ENCODE peak calls at places on chromosomes 7 and 10, in six cellular contexts. K is upper lobe of right lung, F is AG09309, W is endothelial cell of umbilical vein, J is adrenal gland, S is coronary artery. Y is an unnamed sample.

GRCh38 chr7:127683776-127684681 is 32.0 kb downstream of the SND1 start:
- DNase-seq in K (no peak), F (peak), W (peak), J (no peak), S (no peak), Y (no peak)

GRCh38 chr7:66732439-66732838 is 8.1 kb upstream of the RABGEF1 start:
- DNase-seq in K (no peak), F (no peak), W (no peak), J (no peak), S (no peak), Y (no peak)

GRCh38 chr7:11726251-11727155 is 105.5 kb downstream of the THSD7A start:
- DNase-seq in K (no peak), F (peak), W (no peak), J (no peak), S (no peak), Y (no peak)

GRCh38 chr7:77827999-77828398 is 29.4 kb downstream of the PHTF2 start:
- DNase-seq in K (no peak), F (no peak), W (no peak), J (no peak), S (no peak), Y (no peak)

GRCh38 chr7:15554081-15554480 is 7.7 kb downstream of the AGMO start:
- DNase-seq in K (no peak), F (no peak), W (peak), J (no peak), S (no peak), Y (no peak)

GRCh38 chr10:23120001-23120934 is 24.9 kb downstream of the MSRB2 start:
- DNase-seq in K (no peak), F (no peak), W (no peak), J (no peak), S (no peak), Y (no peak)

GRCh38 chr7:155169498-155170065 is 99.5 kb downstream of the HTR5A start:
- DNase-seq in K (peak), F (no peak), W (no peak), J (no peak), S (no peak), Y (no peak)

GRCh38 chr7:128791121-128791967 is 424 bp upstream of the CCDC136 start:
- DNase-seq in K (peak), F (no peak), W (peak), J (peak), S (no peak), Y (peak)

GRCh38 chr10:132146271-132146671 is 40.5 kb upstream of the DPYSL4 start:
- DNase-seq in K (peak), F (no peak), W (no peak), J (no peak), S (no peak), Y (no peak)

GRCh38 chr7:16634292-16634738 is 11.2 kb downstream of the ANKMY2 start:
- DNase-seq in K (no peak), F (no peak), W (no peak), J (no peak), S (no peak), Y (no peak)

GRCh38 chr10:29861811-29862505 is 197.4 kb downstream of the JCAD start:
- DNase-seq in K (no peak), F (peak), W (peak), J (no peak), S (no peak), Y (peak)

GRCh38 chr7:45598697-45599520 is 24.7 kb downstream of the ADCY1 start:
- DNase-seq in K (no peak), F (no peak), W (no peak), J (no peak), S (peak), Y (no peak)

GRCh38 chr10:21437770-21438382 is 87.6 kb downstream of the SKIDA1 start:
- DNase-seq in K (no peak), F (no peak), W (no peak), J (no peak), S (peak), Y (no peak)

GRCh38 chr7:147861058-147861716 is 729.4 kb upstream of the C7orf33 start:
- DNase-seq in K (no peak), F (peak), W (no peak), J (no peak), S (no peak), Y (no peak)

GRCh38 chr7:39651262-39651661 is 27.9 kb downstream of the RALA start:
- DNase-seq in K (no peak), F (peak), W (no peak), J (no peak), S (no peak), Y (no peak)

GRCh38 chr7:44184221-44184873 is 4.9 kb downstream of the GCK start:
- DNase-seq in K (peak), F (peak), W (peak), J (peak), S (no peak), Y (no peak)

GRCh38 chr7:4817178-4817905 is 41.9 kb downstream of the AP5Z1 start:
- DNase-seq in K (no peak), F (no peak), W (no peak), J (no peak), S (no peak), Y (no peak)

GRCh38 chr7:78492146-78492545 is 693.6 kb downstream of the PHTF2 start:
- DNase-seq in K (no peak), F (no peak), W (no peak), J (no peak), S (no peak), Y (no peak)

GRCh38 chr10:99520040-99520803 is 12.5 kb upstream of the NKX2-3 start:
- DNase-seq in K (no peak), F (no peak), W (no peak), J (no peak), S (no peak), Y (no peak)

GRCh38 chr10:131071721-131072120 is 239.8 kb downstream of the TCERG1L start:
- DNase-seq in K (peak), F (no peak), W (no peak), J (no peak), S (no peak), Y (no peak)

GRCh38 chr7:140400381-140400780 is 2.1 kb upstream of the SLC37A3 start:
- DNase-seq in K (no peak), F (no peak), W (peak), J (no peak), S (no peak), Y (no peak)

GRCh38 chr7:112449353-112449752 is 907 bp upstream of the IFRD1 start:
- DNase-seq in K (no peak), F (no peak), W (peak), J (peak), S (no peak), Y (peak)

GRCh38 chr7:57642730-57643129 is 192.8 kb downstream of the ZNF716 start:
- DNase-seq in K (no peak), F (no peak), W (no peak), J (no peak), S (no peak), Y (no peak)

GRCh38 chr7:135575296-135575695 is 17.6 kb downstream of the NUP205 start:
- DNase-seq in K (no peak), F (no peak), W (no peak), J (no peak), S (no peak), Y (no peak)

GRCh38 chr10:84762754-84763394 is 434.5 kb downstream of the CCSER2 start:
- DNase-seq in K (no peak), F (no peak), W (no peak), J (no peak), S (no peak), Y (no peak)

GRCh38 chr7:16670021-16670420 is 24.0 kb downstream of the BZW2 start:
- DNase-seq in K (no peak), F (peak), W (no peak), J (no peak), S (no peak), Y (no peak)

GRCh38 chr10:7866191-7866590 is 47.9 kb downstream of the TAF3 start:
- DNase-seq in K (no peak), F (no peak), W (no peak), J (no peak), S (no peak), Y (no peak)

GRCh38 chr10:130136214-130137076 is at the start of gene GLRX3:
- DNase-seq in K (peak), F (peak), W (peak), J (peak), S (peak), Y (peak)

GRCh38 chr7:130938661-130939060 is 204.7 kb upstream of the KLF14 start:
- DNase-seq in K (no peak), F (no peak), W (no peak), J (no peak), S (no peak), Y (no peak)

GRCh38 chr7:17617857-17618651 is 319.6 kb downstream of the AHR start:
- DNase-seq in K (no peak), F (no peak), W (no peak), J (no peak), S (no peak), Y (no peak)

GRCh38 chr7:85529831-85530230 is 343.0 kb upstream of the SEMA3D start:
- DNase-seq in K (no peak), F (peak), W (peak), J (no peak), S (no peak), Y (no peak)

GRCh38 chr10:42875792-42876191 is 93.2 kb downstream of the BMS1 start:
- DNase-seq in K (no peak), F (no peak), W (no peak), J (peak), S (no peak), Y (no peak)

GRCh38 chr7:102320601-102321350 is 34.1 kb downstream of the SH2B2 start:
- DNase-seq in K (no peak), F (no peak), W (no peak), J (no peak), S (no peak), Y (no peak)

GRCh38 chr10:43772191-43772590 is 123.5 kb upstream of the ZNF32 start:
- DNase-seq in K (no peak), F (no peak), W (no peak), J (no peak), S (no peak), Y (no peak)

GRCh38 chr7:101953248-101953819 is 135.9 kb downstream of the CUX1 start:
- DNase-seq in K (no peak), F (peak), W (no peak), J (peak), S (no peak), Y (no peak)

GRCh38 chr7:8436965-8437364 is 3.6 kb downstream of the NXPH1 start:
- DNase-seq in K (peak), F (no peak), W (peak), J (peak), S (no peak), Y (peak)

GRCh38 chr7:115340828-115341227 is 418.9 kb downstream of the MDFIC start:
- DNase-seq in K (no peak), F (peak), W (peak), J (peak), S (no peak), Y (no peak)

GRCh38 chr10:127148066-127148932 is 48.1 kb downstream of the INSYN2A start:
- DNase-seq in K (no peak), F (no peak), W (peak), J (no peak), S (no peak), Y (no peak)

GRCh38 chr10:110643670-110644597 is at the start of gene RBM20:
- DNase-seq in K (no peak), F (no peak), W (no peak), J (peak), S (no peak), Y (peak)

GRCh38 chr7:129949292-129950133 is 3.2 kb downstream of the UBE2H start:
- DNase-seq in K (peak), F (no peak), W (peak), J (peak), S (no peak), Y (peak)

GRCh38 chr7:92528958-92529264 is 316 bp downstream of the RBM48 start:
- DNase-seq in K (no peak), F (no peak), W (no peak), J (no peak), S (no peak), Y (no peak)
- H3K4me3 ChIP-seq in K (peak), F (peak), W (peak), J (peak), S (peak), Y (peak)

DNA sequence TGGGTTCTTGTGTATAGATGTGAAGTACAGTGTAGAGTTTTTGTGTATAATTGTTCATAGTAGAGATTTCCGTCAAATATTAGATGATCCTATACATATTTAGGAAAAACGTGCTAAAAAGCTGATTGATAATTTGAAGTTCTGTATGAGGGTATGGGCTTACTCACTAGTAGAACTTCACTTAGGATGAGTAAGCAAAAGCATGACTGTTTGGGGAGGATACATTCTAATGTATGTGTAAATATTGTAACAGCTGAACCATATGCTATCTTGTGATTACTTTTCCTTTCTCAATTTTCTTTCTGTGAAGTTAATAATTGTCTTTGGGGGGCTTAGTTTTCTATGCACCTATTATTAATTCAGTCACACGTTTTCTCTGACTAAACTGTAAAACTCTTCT is 53.2 kb upstream of the PDK4 start:
- DNase-seq in K (no peak), F (no peak), W (no peak), J (no peak), S (no peak), Y (no peak)
- TF ChIP-seq CTCF in K (no peak), F (no peak), W (no peak), J (no peak), S (no peak), Y (no peak)

GRCh38 chr10:91032614-91033248 is 111.8 kb upstream of the ANKRD1 start:
- DNase-seq in K (no peak), F (no peak), W (no peak), J (peak), S (no peak), Y (no peak)

GRCh38 chr10:91034494-91035157 is 113.7 kb upstream of the ANKRD1 start:
- DNase-seq in K (peak), F (no peak), W (peak), J (peak), S (peak), Y (peak)

GRCh38 chr10:91033536-91033935 is 112.6 kb upstream of the ANKRD1 start:
- DNase-seq in K (no peak), F (no peak), W (no peak), J (no peak), S (no peak), Y (no peak)

GRCh38 chr10:91035650-91036292 is 114.9 kb upstream of the ANKRD1 start:
- DNase-seq in K (no peak), F (no peak), W (no peak), J (no peak), S (no peak), Y (no peak)

DNA sequence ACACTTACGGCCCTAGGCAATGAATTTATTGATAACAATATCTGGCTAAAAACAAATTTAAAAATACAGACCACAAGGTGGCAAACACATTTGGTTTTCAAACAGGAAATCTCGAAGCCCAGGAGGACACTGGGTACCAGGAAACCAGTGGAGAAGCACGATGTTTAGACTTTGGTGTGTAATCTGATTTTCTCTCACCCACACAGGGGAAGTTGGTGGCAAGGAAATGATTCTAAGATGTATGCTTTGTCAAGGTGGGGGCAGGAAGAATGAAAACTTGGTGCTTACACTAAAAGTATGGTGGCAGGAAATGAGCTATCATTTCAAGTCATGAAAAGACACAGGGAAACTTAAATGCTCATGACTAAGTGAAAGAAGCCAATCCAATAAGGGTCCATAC is 113.2 kb upstream of the ANKRD1 start:
- DNase-seq in K (no peak), F (no peak), W (no peak), J (no peak), S (no peak), Y (no peak)
- H3K4me3 ChIP-seq in K (no peak), F (no peak), W (no peak), J (no peak), S (no peak), Y (no peak)

GRCh38 chr10:88131561-88132139 is 268.2 kb downstream of the PTEN start:
- DNase-seq in K (peak), F (no peak), W (no peak), J (peak), S (peak), Y (peak)
- TF ChIP-seq CTCF in K (no peak), F (no peak), W (no peak), J (no peak), S (no peak), Y (peak)

GRCh38 chr10:80104066-80104926 is 25.8 kb downstream of the TMEM254 start:
- DNase-seq in K (no peak), F (peak), W (peak), J (no peak), S (peak), Y (no peak)

GRCh38 chr10:80100116-80100515 is 21.7 kb downstream of the TMEM254 start:
- DNase-seq in K (no peak), F (no peak), W (no peak), J (no peak), S (no peak), Y (no peak)

GRCh38 chr10:80100861-80101695 is 22.6 kb downstream of the TMEM254 start:
- DNase-seq in K (no peak), F (no peak), W (no peak), J (no peak), S (no peak), Y (no peak)
- H3K4me3 ChIP-seq in K (no peak), F (no peak), W (no peak), J (no peak), S (no peak), Y (no peak)

DNA sequence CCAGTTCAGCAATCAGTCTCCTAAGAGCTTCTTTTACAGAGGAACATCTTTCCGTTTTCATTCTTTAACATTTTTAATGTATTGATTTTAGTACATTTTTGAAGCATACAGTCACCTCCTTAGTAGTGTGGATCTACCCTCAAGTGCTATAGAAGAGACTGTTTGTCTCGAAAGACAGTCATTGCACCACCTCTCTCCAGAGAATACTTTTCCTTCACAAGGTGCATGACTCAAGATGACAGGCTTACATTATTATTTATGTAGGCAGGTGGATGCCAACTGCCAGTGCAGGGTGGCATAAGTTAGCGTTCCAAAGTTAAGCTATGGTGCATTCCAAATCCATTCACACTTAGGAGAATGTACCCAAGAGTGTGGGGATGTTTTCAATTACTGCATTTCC is 71.8 kb downstream of the ZEB1 start:
- DNase-seq in K (no peak), F (no peak), W (no peak), J (no peak), S (no peak), Y (no peak)
- TF ChIP-seq CTCF in K (no peak), F (no peak), W (no peak), J (no peak), S (no peak), Y (no peak)

GRCh38 chr7:100710452-100710851 is 4.5 kb downstream of the POP7 start:
- DNase-seq in K (no peak), F (no peak), W (no peak), J (no peak), S (no peak), Y (no peak)

GRCh38 chr7:100708395-100708794 is 2.5 kb downstream of the POP7 start:
- DNase-seq in K (no peak), F (no peak), W (no peak), J (no peak), S (no peak), Y (no peak)

GRCh38 chr7:100705753-100706671 is at the start of gene POP7:
- DNase-seq in K (peak), F (peak), W (peak), J (peak), S (peak), Y (peak)

GRCh38 chr7:100706672-100707311 is 871 bp downstream of the POP7 start:
- DNase-seq in K (no peak), F (no peak), W (no peak), J (no peak), S (no peak), Y (peak)

DNA sequence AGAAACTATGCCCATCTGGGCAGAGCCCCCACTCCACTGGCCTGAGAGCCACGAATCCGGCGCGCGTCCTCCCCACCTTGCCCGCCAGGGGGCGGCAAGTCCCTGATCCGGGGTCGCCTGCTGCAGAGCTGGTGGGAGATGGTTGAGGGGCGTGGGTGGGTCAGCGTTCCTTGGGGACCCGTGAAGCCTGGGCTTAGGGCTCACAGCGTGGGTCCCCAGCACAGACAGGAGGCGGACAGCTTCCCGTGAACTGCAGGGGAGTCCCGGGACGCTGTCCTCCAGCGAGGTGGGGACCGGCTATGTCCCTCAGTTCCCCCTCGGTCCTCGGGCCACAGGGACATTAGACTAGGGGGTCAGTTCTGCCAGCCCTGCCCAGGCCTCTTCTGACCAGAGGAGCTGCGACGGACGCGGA is 574 bp upstream of the POP7 start:
- DNase-seq in K (peak), F (no peak), W (peak), J (peak), S (no peak), Y (peak)
- H3K4me3 ChIP-seq in K (peak), F (peak), W (peak), J (peak), S (peak), Y (peak)

GRCh38 chr10:4343091-4343490 is 482.9 kb upstream of the AKR1E2 start:
- DNase-seq in K (no peak), F (no peak), W (no peak), J (no peak), S (no peak), Y (no peak)

GRCh38 chr10:4345842-4346241 is 480.2 kb upstream of the AKR1E2 start:
- DNase-seq in K (no peak), F (no peak), W (no peak), J (no peak), S (no peak), Y (no peak)

GRCh38 chr10:4346257-4346656 is 479.8 kb upstream of the AKR1E2 start:
- DNase-seq in K (no peak), F (no peak), W (no peak), J (no peak), S (no peak), Y (no peak)

GRCh38 chr10:4343798-4344370 is 482.1 kb upstream of the AKR1E2 start:
- DNase-seq in K (no peak), F (no peak), W (no peak), J (no peak), S (no peak), Y (no peak)

GRCh38 chr10:4344544-4344994 is 481.4 kb upstream of the AKR1E2 start:
- DNase-seq in K (peak), F (peak), W (no peak), J (peak), S (peak), Y (peak)
- TF ChIP-seq CTCF in K (no peak), F (no peak), W (no peak), J (no peak), S (no peak), Y (no peak)